ENCODE peak calls at places on chromosomes 11 and 22, in six cellular contexts. X, P, R, E, H and F are unnamed samples.

GRCh38 chr11:112844530-112844929 is 116.7 kb upstream of the NCAM1 start:
- DNase-seq in E (no peak), R (no peak), H (no peak), X (no peak), P (no peak), F (no peak)

GRCh38 chr11:11661356-11662040 is 39.7 kb upstream of the GALNT18 start:
- DNase-seq in X (no peak), E (no peak), H (no peak), R (no peak), P (no peak), F (no peak)

GRCh38 chr11:31326470-31327148 is 42.9 kb downstream of the DCDC1 start:
- DNase-seq in X (no peak), E (no peak), H (no peak), R (no peak), P (no peak), F (no peak)

GRCh38 chr11:8101421-8101820 is 20.4 kb downstream of the TUB start:
- DNase-seq in R (no peak), X (no peak), P (no peak), H (no peak), E (no peak), F (no peak)

GRCh38 chr22:37193629-37194191 is 5.7 kb upstream of the C1QTNF6 start:
- DNase-seq in X (peak; percentile 20), P (no peak), E (no peak), H (peak; percentile 43), R (no peak), F (no peak)

GRCh38 chr11:124670732-124671131 is 2.8 kb downstream of the SIAE start:
- DNase-seq in X (no peak), H (no peak), E (no peak), P (no peak), R (no peak), F (no peak)

GRCh38 chr22:29733362-29734322 is 13.8 kb downstream of the CABP7 start:
- DNase-seq in R (peak; percentile 83), H (no peak), E (peak; percentile 17), P (no peak), X (no peak), F (no peak)

GRCh38 chr11:120773501-120774031 is 250.3 kb upstream of the TBCEL start:
- DNase-seq in H (no peak), P (no peak), R (no peak), X (no peak), E (peak; percentile 89), F (no peak)

GRCh38 chr22:17831527-17832251 is 57.4 kb upstream of the BID start:
- DNase-seq in R (no peak), X (no peak), H (no peak), P (no peak), E (no peak), F (no peak)

GRCh38 chr22:49797706-49798105 is 30.0 kb downstream of the BRD1 start:
- DNase-seq in H (no peak), R (no peak), X (no peak), E (no peak), P (no peak), F (no peak)

GRCh38 chr11:67062526-67063373 is 6.1 kb downstream of the RHOD start:
- DNase-seq in H (no peak), X (no peak), P (peak; percentile 49), R (no peak), E (no peak), F (no peak)

GRCh38 chr11:46697303-46697702 is 3.1 kb downstream of the ARHGAP1 start:
- DNase-seq in H (no peak), E (no peak), R (peak; percentile 77), X (no peak), P (no peak), F (no peak)

GRCh38 chr11:46697723-46698122 is 2.7 kb downstream of the ARHGAP1 start:
- DNase-seq in X (no peak), P (no peak), H (no peak), R (no peak), E (no peak), F (no peak)

GRCh38 chr11:46700251-46701077 is at the start of the genes ARHGAP1 and ZNF408:
- DNase-seq in H (peak; percentile 97), E (peak; percentile 96), P (peak; percentile 99), X (peak; percentile 89), R (peak; percentile 97), F (peak; percentile 89)

GRCh38 chr11:46698597-46698996 is 1.8 kb downstream of the ARHGAP1 start:
- DNase-seq in H (no peak), E (no peak), P (no peak), R (no peak), X (peak; percentile 38), F (no peak)

GRCh38 chr11:46701078-46701654 is 335 bp downstream of the ZNF408 start:
- DNase-seq in E (no peak), P (no peak), R (no peak), H (no peak), X (no peak), F (no peak)
- TF ChIP-seq JUND in E (no peak), P (no peak), R (no peak), H (no peak), X (no peak), F (no peak)

GRCh38 chr11:2267871-2268825 is 2.2 kb downstream of the ASCL2 start:
- DNase-seq in X (no peak), P (no peak), E (no peak), R (no peak), H (no peak), F (no peak)
- TF ChIP-seq JUND in X (no peak), P (no peak), E (no peak), R (no peak), H (no peak), F (no peak)

GRCh38 chr11:34757026-34757451 is 136.1 kb downstream of the EHF start:
- DNase-seq in P (no peak), E (no peak), H (no peak), X (no peak), R (no peak), F (peak; percentile 23)
- TF ChIP-seq JUND in P (no peak), E (no peak), H (no peak), X (no peak), R (no peak), F (peak; percentile 71)

GRCh38 chr11:75072582-75072981 is 24.1 kb downstream of the OR2AT4 start:
- DNase-seq in H (peak; percentile 53), E (no peak), P (no peak), R (no peak), X (no peak), F (no peak)
- TF ChIP-seq JUND in H (no peak), E (no peak), P (no peak), R (no peak), X (no peak), F (no peak)